ENCODE peak calls at places on chromosomes 11 and 22, in nine cellular contexts. A is activated T-helper 1 cell treated with anti-CD3 and anti-CD28 coated beads, Interleukin-12 subunit alpha, Interleukin-12 subunit beta, Interleukin-2, Interleukin-4 antibody, amounts not matched to agents 30 ng/mL and 10 ng/mL and 1 ng/mL, durations not matched to agents 14 hours and 24 hours and 36 hours; K is left lung; F is GM12865; B is CD4-positive, CD25-positive, alpha-beta regulatory T cell; S is T-cell; T is iris pigment epithelial cell; Y is immature natural killer cell; O is fibroblast of mammary gland. H is an unnamed sample.

GRCh38 chr11:114060402-114061052 is 1.0 kb downstream of the ZBTB16 start:
- DNase-seq in B (no peak), T (peak), K (peak), Y (peak), F (no peak), S (no peak), O (no peak), A (no peak), H (peak)

GRCh38 chr11:64459016-64459415 is 100.1 kb downstream of the RPS6KA4 start:
- DNase-seq in A (no peak), O (no peak), K (no peak), B (no peak), T (peak), Y (no peak), S (no peak), F (no peak), H (no peak)

GRCh38 chr11:118147502-118147901 is 5.1 kb downstream of the SCN4B start:
- DNase-seq in O (no peak), F (no peak), K (no peak), B (no peak), T (no peak), S (no peak), Y (no peak), A (no peak), H (no peak)

GRCh38 chr11:15276616-15277015 is 161.9 kb downstream of the INSC start:
- DNase-seq in F (peak), A (no peak), K (no peak), Y (no peak), T (peak), S (no peak), O (peak), B (no peak), H (no peak)

GRCh38 chr11:10858505-10859360 is 880 bp upstream of the ZBED5 start:
- DNase-seq in K (peak), A (peak), T (peak), B (peak), F (peak), S (peak), O (peak), Y (no peak), H (no peak)

GRCh38 chr11:65423516-65424199 is 1.1 kb downstream of the NEAT1 start:
- DNase-seq in F (peak), A (peak), Y (peak), B (no peak), K (peak), O (peak), T (peak), S (peak), H (peak)

GRCh38 chr11:102802341-102802740 is 4.4 kb upstream of the MMP1 start:
- DNase-seq in Y (no peak), T (peak), A (no peak), O (peak), B (no peak), S (no peak), K (no peak), F (no peak), H (peak)

GRCh38 chr11:113195728-113196127 is 118.7 kb upstream of the TTC12 start:
- DNase-seq in S (no peak), Y (no peak), O (no peak), A (no peak), B (no peak), K (no peak), F (no peak), T (no peak), H (no peak)

GRCh38 chr11:106306942-106307341 is 229.5 kb downstream of the AASDHPPT start:
- DNase-seq in B (no peak), A (no peak), F (no peak), T (no peak), S (no peak), K (no peak), Y (no peak), O (peak), H (no peak)

GRCh38 chr22:39287076-39287743 is 32.2 kb downstream of the RPL3 start:
- DNase-seq in F (peak), Y (no peak), K (peak), S (no peak), O (no peak), A (no peak), T (no peak), B (no peak), H (no peak)

GRCh38 chr11:17606206-17607082 is 59.4 kb downstream of the OTOG start:
- DNase-seq in F (no peak), B (no peak), A (no peak), K (no peak), O (no peak), Y (no peak), S (no peak), T (no peak), H (no peak)

GRCh38 chr11:113293936-113294335 is 20.4 kb upstream of the TTC12 start:
- DNase-seq in A (no peak), F (no peak), S (no peak), T (no peak), K (no peak), O (no peak), B (no peak), Y (no peak), H (no peak)

GRCh38 chr22:39292002-39292401 is 27.4 kb downstream of the RPL3 start:
- DNase-seq in F (no peak), T (no peak), O (no peak), K (no peak), Y (no peak), A (no peak), B (no peak), S (no peak), H (no peak)

GRCh38 chr22:41327124-41327523 is 25.8 kb downstream of the ZC3H7B start:
- DNase-seq in A (no peak), O (no peak), K (no peak), Y (no peak), S (no peak), F (no peak), T (no peak), B (no peak), H (no peak)

GRCh38 chr22:48321986-48322545 is 1505.6 kb downstream of the BRD1 start:
- DNase-seq in T (no peak), B (no peak), A (no peak), O (no peak), S (no peak), Y (no peak), F (no peak), K (peak), H (no peak)

GRCh38 chr22:48438791-48439559 is 1388.7 kb downstream of the BRD1 start:
- DNase-seq in A (no peak), K (no peak), B (no peak), O (no peak), F (no peak), Y (no peak), S (no peak), T (no peak), H (no peak)

GRCh38 chr11:116579857-116580727 is 192.7 kb downstream of the BUD13 start:
- DNase-seq in T (no peak), O (no peak), F (no peak), S (no peak), B (no peak), K (no peak), A (no peak), Y (no peak), H (no peak)

GRCh38 chr22:21936151-21936778 is 16.4 kb downstream of the PPM1F start:
- DNase-seq in F (no peak), B (no peak), A (no peak), S (no peak), T (no peak), K (peak), Y (no peak), O (peak), H (no peak)

GRCh38 chr11:118921121-118921928 is 4.4 kb downstream of the BCL9L start:
- DNase-seq in B (no peak), O (peak), T (peak), F (no peak), K (peak), S (no peak), A (no peak), Y (no peak), H (peak)

GRCh38 chr11:46557684-46558151 is 36.1 kb downstream of the AMBRA1 start:
- DNase-seq in A (no peak), F (no peak), O (peak), B (no peak), T (peak), S (no peak), Y (no peak), K (peak), H (peak)

GRCh38 chr11:115244314-115244713 is 259.9 kb downstream of the CADM1 start:
- DNase-seq in A (no peak), T (no peak), O (no peak), Y (no peak), F (no peak), S (no peak), K (no peak), B (no peak), H (no peak)

GRCh38 chr11:116826751-116827431 is 2.8 kb upstream of the APOC3 start:
- DNase-seq in B (no peak), K (no peak), F (no peak), S (no peak), Y (no peak), A (no peak), O (no peak), T (no peak), H (no peak)

GRCh38 chr11:8317164-8317563 is 53.5 kb upstream of the LMO1 start:
- DNase-seq in T (no peak), O (peak), F (no peak), S (no peak), K (peak), Y (no peak), B (no peak), A (no peak), H (no peak)

GRCh38 chr22:37210041-37210803 is 2.1 kb downstream of the SSTR3 start:
- DNase-seq in T (no peak), O (no peak), K (no peak), Y (no peak), A (no peak), F (no peak), S (no peak), B (no peak), H (no peak)

GRCh38 chr11:14645247-14645912 is 1.8 kb downstream of the PDE3B start:
- DNase-seq in A (no peak), S (no peak), O (peak), T (peak), K (no peak), B (no peak), Y (peak), F (peak), H (peak)

GRCh38 chr11:23956586-23956985 is 540.3 kb upstream of the LUZP2 start:
- DNase-seq in K (no peak), O (no peak), Y (no peak), A (no peak), F (no peak), T (peak), S (no peak), B (no peak), H (no peak)

GRCh38 chr22:24407278-24407665 is 20.1 kb upstream of the ADORA2A start:
- DNase-seq in T (peak), O (no peak), Y (no peak), F (no peak), A (no peak), S (no peak), B (no peak), K (no peak), H (no peak)

GRCh38 chr11:45159781-45160365 is 13.4 kb downstream of the PRDM11 start:
- DNase-seq in T (no peak), Y (no peak), F (no peak), K (no peak), O (no peak), B (no peak), A (no peak), S (no peak), H (no peak)

GRCh38 chr22:24433868-24434471 is 6.6 kb downstream of the ADORA2A start:
- DNase-seq in S (no peak), T (peak), A (no peak), B (no peak), F (peak), O (peak), Y (no peak), K (no peak), H (peak)

GRCh38 chr11:115129771-115130306 is 374.4 kb downstream of the CADM1 start:
- DNase-seq in F (no peak), Y (no peak), K (no peak), B (no peak), T (no peak), O (no peak), S (no peak), A (no peak), H (no peak)

GRCh38 chr11:122756417-122756816 is 81.9 kb upstream of the CRTAM start:
- DNase-seq in B (peak), O (no peak), T (no peak), A (no peak), S (peak), F (peak), Y (peak), K (peak), H (no peak)

GRCh38 chr11:113862430-113862829 is 12.9 kb downstream of the USP28 start:
- DNase-seq in K (no peak), F (no peak), A (no peak), S (no peak), B (no peak), Y (peak), T (peak), O (peak), H (peak)

GRCh38 chr11:68181719-68182451 is 31.2 kb downstream of the KMT5B start:
- DNase-seq in S (no peak), B (no peak), Y (no peak), O (no peak), K (no peak), A (no peak), T (peak), F (peak), H (no peak)